ENCODE peak calls at places on chromosomes 16 and 17, in seven cellular contexts. M is nephron progenitor cell, J is WTC11, T is epithelial cell of esophagus, B is AG04450, C is heart right ventricle, G is AG10803. D is an unnamed sample.

GRCh38 chr17:2406903-2407790 is 6.3 kb upstream of the MNT start:
- DNase-seq in M (peak), J (no peak), T (peak), B (no peak), C (peak), G (peak), D (peak)

GRCh38 chr16:23141959-23142740 is 7.1 kb downstream of the USP31 start:
- DNase-seq in M (no peak), J (no peak), T (peak), B (no peak), C (no peak), G (no peak), D (no peak)

GRCh38 chr16:89571636-89572035 is 3.9 kb upstream of the CPNE7 start:
- DNase-seq in M (no peak), J (no peak), T (no peak), B (no peak), C (no peak), G (no peak), D (no peak)

GRCh38 chr16:48559462-48560211 is 50.3 kb downstream of the N4BP1 start:
- DNase-seq in M (no peak), J (no peak), T (peak), B (no peak), C (no peak), G (no peak), D (no peak)

GRCh38 chr17:13346996-13347762 is 254.6 kb downstream of the HS3ST3A1 start:
- DNase-seq in M (no peak), J (no peak), T (peak), B (peak), C (no peak), G (peak), D (no peak)

GRCh38 chr17:50173335-50173941 is 7.6 kb downstream of the SGCA start:
- DNase-seq in M (no peak), J (no peak), T (peak), B (no peak), C (peak), G (peak), D (no peak)

GRCh38 chr17:17352836-17353624 is 49.9 kb downstream of the NT5M start:
- DNase-seq in M (no peak), J (no peak), T (no peak), B (no peak), C (no peak), G (no peak), D (peak)

GRCh38 chr16:53504665-53505064 is 1.7 kb upstream of the AKTIP start:
- DNase-seq in M (no peak), J (no peak), T (peak), B (no peak), C (no peak), G (peak), D (no peak)

GRCh38 chr16:50666658-50667496 is 14.2 kb downstream of the SNX20 start:
- DNase-seq in M (no peak), J (peak), T (no peak), B (no peak), C (no peak), G (no peak), D (no peak)

GRCh38 chr17:21285164-21286065 is 904 bp downstream of the MAP2K3 start:
- DNase-seq in M (no peak), J (no peak), T (peak), B (no peak), C (no peak), G (peak), D (no peak)

GRCh38 chr17:48871551-48872351 is 20.8 kb upstream of the ATP5MC1 start:
- DNase-seq in M (peak), J (no peak), T (no peak), B (no peak), C (peak), G (no peak), D (no peak)

GRCh38 chr16:4523686-4524085 is 14.9 kb downstream of the CDIP1 start:
- DNase-seq in M (no peak), J (no peak), T (no peak), B (no peak), C (no peak), G (no peak), D (no peak)

GRCh38 chr17:47119746-47120520 is 69.2 kb downstream of the CDC27 start:
- DNase-seq in M (no peak), J (no peak), T (peak), B (peak), C (no peak), G (peak), D (no peak)

GRCh38 chr16:31131416-31131815 is 4.1 kb downstream of the PRSS8 start:
- DNase-seq in M (no peak), J (no peak), T (no peak), B (no peak), C (no peak), G (no peak), D (no peak)

GRCh38 chr17:7574176-7574953 is 5.1 kb upstream of the CD68 start:
- DNase-seq in M (no peak), J (no peak), T (no peak), B (no peak), C (no peak), G (no peak), D (no peak)

GRCh38 chr17:411416-412120 is 59.0 kb upstream of the RPH3AL start:
- DNase-seq in M (no peak), J (no peak), T (no peak), B (no peak), C (no peak), G (no peak), D (peak)

GRCh38 chr16:8872071-8872470 is 3.3 kb upstream of the CARHSP1 start:
- DNase-seq in M (no peak), J (no peak), T (no peak), B (no peak), C (no peak), G (no peak), D (no peak)

GRCh38 chr16:8868272-8869211 is at the start of gene CARHSP1:
- DNase-seq in M (peak), J (peak), T (peak), B (no peak), C (peak), G (peak), D (no peak)

GRCh38 chr16:8874388-8874787 is 5.6 kb upstream of the CARHSP1 start:
- DNase-seq in M (no peak), J (no peak), T (no peak), B (no peak), C (no peak), G (peak), D (no peak)

GRCh38 chr16:8869212-8869987 is 594 bp upstream of the CARHSP1 start:
- DNase-seq in M (peak), J (peak), T (no peak), B (no peak), C (no peak), G (no peak), D (no peak)

GRCh38 chr16:8872967-8873865 is 4.4 kb upstream of the CARHSP1 start:
- DNase-seq in M (no peak), J (no peak), T (no peak), B (no peak), C (no peak), G (no peak), D (no peak)
- TF ChIP-seq CTCF in M (no peak), J (no peak), T (peak), B (no peak), C (no peak), G (peak), D (peak)

GRCh38 chr16:14193316-14193871 is 122.3 kb downstream of the MRTFB start:
- DNase-seq in M (no peak), J (no peak), T (no peak), B (no peak), C (no peak), G (no peak), D (no peak)
- TF ChIP-seq CTCF in M (no peak), J (no peak), T (no peak), B (no peak), C (no peak), G (no peak), D (no peak)

DNA sequence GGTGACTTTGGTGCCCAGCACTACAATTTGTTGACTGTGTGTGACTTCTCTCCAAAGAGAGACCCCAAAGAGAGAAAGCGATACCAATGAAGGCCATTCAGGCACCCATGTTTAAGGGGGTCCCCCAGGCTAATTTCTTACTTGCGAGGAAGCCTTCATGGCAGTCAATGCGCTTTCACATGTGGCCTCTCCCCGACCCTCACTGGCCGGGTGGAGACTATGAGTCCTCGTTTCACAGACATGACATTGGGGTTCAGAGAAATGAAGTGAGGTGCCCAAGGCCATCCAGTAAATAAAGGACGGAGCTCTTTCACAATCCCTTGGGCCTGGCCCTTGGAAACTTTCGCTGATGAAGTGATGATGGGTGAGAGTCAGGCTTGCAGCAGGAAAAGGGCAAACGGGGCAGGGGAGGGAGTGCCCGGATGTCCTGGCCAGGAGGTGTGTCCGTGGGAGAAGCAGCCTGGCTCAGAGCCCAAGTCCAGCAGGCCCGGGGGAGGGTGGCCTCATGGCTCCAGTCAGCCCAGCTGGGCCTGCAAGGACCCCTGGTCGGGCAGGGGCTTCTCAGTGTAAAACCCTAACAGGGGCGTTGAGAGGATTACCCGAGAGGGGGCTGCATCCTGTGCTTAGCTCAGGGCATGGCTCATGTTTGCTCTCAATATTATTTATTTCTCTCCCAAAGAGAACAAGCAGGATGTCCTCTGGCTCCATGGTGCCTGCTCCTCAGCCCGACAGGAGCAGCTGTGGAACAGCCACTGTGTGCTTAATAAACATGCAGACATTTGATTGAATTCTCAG is 14.7 kb downstream of the TBX2 start:
- DNase-seq in M (no peak), J (no peak), T (no peak), B (no peak), C (peak), G (no peak), D (peak)
- TF ChIP-seq CTCF in M (no peak), J (no peak), T (no peak), B (no peak), C (no peak), G (no peak), D (no peak)

DNA sequence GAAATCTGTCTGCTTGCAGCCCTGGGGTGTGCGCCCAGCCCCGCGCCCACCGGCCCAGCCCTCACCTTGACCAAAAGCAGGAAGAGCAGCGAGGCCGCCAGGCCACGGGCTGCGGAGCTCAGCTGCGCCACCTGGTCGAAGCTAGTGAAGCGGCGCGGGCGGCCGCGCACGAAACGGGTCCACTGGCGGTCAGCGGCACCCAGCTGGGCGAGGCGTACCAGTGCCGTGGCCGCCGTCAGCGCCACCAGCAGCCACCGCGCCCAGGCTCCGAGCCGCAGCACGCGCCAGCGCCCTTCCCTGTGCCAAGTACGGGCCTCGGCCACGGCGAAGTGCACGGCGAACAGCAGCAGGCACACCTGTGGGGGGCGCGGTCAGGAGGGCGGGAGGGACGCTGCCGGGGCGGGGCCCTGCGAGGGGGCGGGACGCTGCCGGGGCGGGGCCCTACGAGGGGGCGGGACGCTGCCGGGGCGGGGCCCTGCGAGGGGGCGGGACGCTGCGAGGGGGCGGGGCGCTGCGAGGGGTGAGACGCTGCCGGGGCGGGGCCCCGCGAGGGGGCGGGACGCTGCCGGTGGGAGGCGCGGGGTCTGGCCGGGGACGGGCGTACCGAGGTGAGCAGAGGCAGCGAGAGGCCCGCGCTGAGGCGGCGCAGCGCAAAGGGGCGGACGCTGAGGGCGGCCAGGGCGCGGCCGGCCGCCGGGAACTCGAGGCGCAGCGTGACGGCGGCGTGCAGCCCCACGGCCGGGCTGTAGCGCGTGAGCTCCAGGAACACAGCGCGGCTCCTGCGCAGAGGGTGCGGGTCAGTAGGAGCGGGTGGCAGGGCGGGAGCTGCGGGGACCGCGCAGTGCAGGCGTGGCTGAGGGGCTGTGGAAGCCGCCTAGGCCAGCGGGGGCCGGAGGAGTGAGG is 43.3 kb downstream of the TSC2 start:
- DNase-seq in M (peak), J (peak), T (peak), B (no peak), C (peak), G (no peak), D (no peak)
- TF ChIP-seq CTCF in M (peak), J (no peak), T (peak), B (no peak), C (no peak), G (no peak), D (peak)

DNA sequence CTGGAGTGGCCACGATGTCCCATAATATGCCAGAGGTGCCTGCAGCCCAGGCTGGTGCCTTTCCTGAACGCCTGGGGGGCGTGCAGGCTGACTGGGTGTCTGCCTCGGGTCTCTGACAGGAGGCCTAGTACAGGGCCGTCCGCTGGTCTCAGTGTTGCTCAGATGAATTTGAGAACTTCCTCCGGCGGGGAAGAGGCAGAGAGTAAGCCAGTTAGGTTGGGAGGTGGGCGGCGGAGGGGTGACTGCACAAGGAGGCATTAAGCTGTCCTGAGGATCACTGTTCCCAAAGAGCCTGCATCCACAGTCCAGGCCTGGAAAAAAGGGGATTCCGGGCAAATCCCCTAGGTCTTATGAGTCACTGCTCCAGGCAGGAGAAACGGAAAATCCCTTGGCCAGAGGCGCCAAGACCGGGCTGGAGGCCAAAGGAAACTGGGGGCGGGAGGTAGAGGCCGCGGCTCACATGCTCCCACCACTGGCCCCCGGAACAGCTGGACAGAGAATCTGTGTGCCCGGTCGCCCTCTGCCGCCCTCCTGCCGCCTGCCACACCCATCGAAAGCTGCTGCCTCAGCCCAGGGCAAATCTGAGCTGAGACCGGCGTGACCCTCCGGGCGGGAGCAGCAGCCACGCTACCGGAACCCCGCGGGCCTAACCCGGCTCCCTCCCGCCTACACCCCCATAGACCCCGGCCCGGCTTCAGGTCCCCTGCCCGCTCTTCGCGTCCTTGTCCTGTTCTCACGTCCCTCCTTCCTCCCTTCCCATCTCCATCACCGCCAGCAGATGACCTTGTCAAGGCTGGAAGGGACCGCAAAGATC is 1.2 kb downstream of the TRIM47 start:
- DNase-seq in M (peak), J (no peak), T (peak), B (peak), C (peak), G (peak), D (peak)
- TF ChIP-seq CTCF in M (no peak), J (no peak), T (no peak), B (peak), C (no peak), G (peak), D (no peak)